ENCODE peak calls at places on chromosome 3, in six cellular contexts. One of them, this sample, is unnamed.

GRCh38 chr3:152270944-152271343 is 2.2 kb downstream of the MBNL1 start:
- DNase-seq in GM12891: no peak
- DNase-seq in uterus: no peak
- DNase-seq in breast epithelium: no peak
- DNase-seq in IMR-90: no peak
- DNase-seq in A549: no peak
- DNase-seq in this sample: peak

GRCh38 chr3:64295594-64295993 is 70.3 kb upstream of the PRICKLE2 start:
- DNase-seq in breast epithelium: no peak
- DNase-seq in A549: peak
- DNase-seq in uterus: peak
- DNase-seq in GM12891: no peak
- DNase-seq in IMR-90: peak
- DNase-seq in this sample: no peak

GRCh38 chr3:195548046-195548445 is 4.9 kb upstream of the PPP1R2 start:
- DNase-seq in GM12891: no peak
- DNase-seq in uterus: no peak
- DNase-seq in A549: no peak
- DNase-seq in IMR-90: no peak
- DNase-seq in breast epithelium: no peak
- DNase-seq in this sample: no peak

GRCh38 chr3:163916596-163917560 is 1161.4 kb downstream of the SI start:
- DNase-seq in uterus: no peak
- DNase-seq in GM12891: no peak
- DNase-seq in A549: peak
- DNase-seq in breast epithelium: no peak
- DNase-seq in IMR-90: no peak
- DNase-seq in this sample: no peak

GRCh38 chr3:151439652-151440125 is 21.2 kb downstream of the IGSF10 start:
- DNase-seq in A549: peak
- DNase-seq in uterus: no peak
- DNase-seq in breast epithelium: no peak
- DNase-seq in IMR-90: peak
- DNase-seq in GM12891: no peak
- DNase-seq in this sample: peak

GRCh38 chr3:88180398-88180999 is 30.7 kb downstream of the C3orf38 start:
- DNase-seq in A549: peak
- DNase-seq in IMR-90: peak
- DNase-seq in uterus: no peak
- DNase-seq in breast epithelium: no peak
- DNase-seq in GM12891: peak
- DNase-seq in this sample: peak

GRCh38 chr3:30188713-30189112 is 417.7 kb upstream of the TGFBR2 start:
- DNase-seq in A549: no peak
- DNase-seq in breast epithelium: peak
- DNase-seq in GM12891: no peak
- DNase-seq in IMR-90: peak
- DNase-seq in uterus: no peak
- DNase-seq in this sample: no peak

GRCh38 chr3:147404000-147404799 is 2.1 kb downstream of the ZIC4 start:
- DNase-seq in A549: no peak
- DNase-seq in uterus: no peak
- DNase-seq in IMR-90: no peak
- DNase-seq in breast epithelium: no peak
- DNase-seq in GM12891: no peak
- DNase-seq in this sample: no peak

GRCh38 chr3:458614-459375 is 262.2 kb downstream of the CHL1 start:
- DNase-seq in uterus: no peak
- DNase-seq in breast epithelium: no peak
- DNase-seq in IMR-90: no peak
- DNase-seq in A549: no peak
- DNase-seq in GM12891: no peak
- DNase-seq in this sample: no peak

GRCh38 chr3:458124-458523 is 261.6 kb downstream of the CHL1 start:
- DNase-seq in uterus: no peak
- DNase-seq in IMR-90: no peak
- DNase-seq in A549: no peak
- DNase-seq in breast epithelium: no peak
- DNase-seq in GM12891: no peak
- DNase-seq in this sample: no peak

GRCh38 chr3:462851-463250 is 266.3 kb downstream of the CHL1 start:
- DNase-seq in IMR-90: no peak
- DNase-seq in GM12891: no peak
- DNase-seq in breast epithelium: no peak
- DNase-seq in uterus: no peak
- DNase-seq in A549: no peak
- DNase-seq in this sample: no peak

GRCh38 chr3:454986-455385 is 258.4 kb downstream of the CHL1 start:
- DNase-seq in breast epithelium: no peak
- DNase-seq in uterus: no peak
- DNase-seq in A549: no peak
- DNase-seq in GM12891: no peak
- DNase-seq in IMR-90: no peak
- DNase-seq in this sample: no peak

GRCh38 chr3:459376-459710 is 262.8 kb downstream of the CHL1 start:
- DNase-seq in GM12891: no peak
- DNase-seq in uterus: no peak
- DNase-seq in A549: no peak
- DNase-seq in IMR-90: no peak
- DNase-seq in breast epithelium: no peak
- DNase-seq in this sample: no peak
- TF ChIP-seq POLR2A in GM12891: no peak
- TF ChIP-seq POLR2A in uterus: no peak
- TF ChIP-seq POLR2A in A549: no peak
- TF ChIP-seq POLR2A in IMR-90: no peak
- TF ChIP-seq POLR2A in breast epithelium: no peak
- TF ChIP-seq POLR2A in this sample: no peak

GRCh38 chr3:42013652-42014442 is 51.9 kb upstream of the ULK4 start:
- DNase-seq in uterus: peak
- DNase-seq in breast epithelium: no peak
- DNase-seq in GM12891: peak
- DNase-seq in IMR-90: no peak
- DNase-seq in A549: no peak
- DNase-seq in this sample: peak
- TF ChIP-seq POLR2A in uterus: peak
- TF ChIP-seq POLR2A in breast epithelium: no peak
- TF ChIP-seq POLR2A in GM12891: no peak
- TF ChIP-seq POLR2A in IMR-90: no peak
- TF ChIP-seq POLR2A in A549: no peak
- TF ChIP-seq POLR2A in this sample: no peak

GRCh38 chr3:12584091-12584490 is 27.2 kb downstream of the MKRN2 start:
- DNase-seq in uterus: no peak
- DNase-seq in IMR-90: no peak
- DNase-seq in A549: no peak
- DNase-seq in GM12891: no peak
- DNase-seq in breast epithelium: no peak
- DNase-seq in this sample: no peak
- TF ChIP-seq POLR2A in uterus: no peak
- TF ChIP-seq POLR2A in IMR-90: no peak
- TF ChIP-seq POLR2A in A549: no peak
- TF ChIP-seq POLR2A in GM12891: no peak
- TF ChIP-seq POLR2A in breast epithelium: no peak
- TF ChIP-seq POLR2A in this sample: no peak

DNA sequence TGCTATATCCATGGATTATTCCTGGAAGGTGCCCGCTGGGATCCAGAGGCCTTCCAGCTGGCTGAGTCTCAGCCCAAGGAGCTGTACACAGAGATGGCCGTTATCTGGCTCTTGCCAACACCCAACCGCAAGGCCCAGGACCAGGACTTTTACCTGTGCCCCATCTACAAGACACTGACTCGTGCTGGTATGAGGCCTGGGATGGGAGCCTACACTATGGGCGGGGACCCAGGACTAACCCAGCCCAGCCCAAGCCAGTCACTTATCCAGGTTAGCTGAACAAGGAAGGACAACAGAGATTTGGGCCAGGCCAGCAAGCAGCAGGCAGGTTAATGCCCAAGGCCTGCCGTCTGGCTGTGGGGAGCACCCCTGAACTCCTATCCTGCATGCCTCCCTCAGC is 45.3 kb downstream of the SEMA3G start:
- DNase-seq in IMR-90: no peak
- DNase-seq in uterus: no peak
- DNase-seq in breast epithelium: no peak
- DNase-seq in A549: no peak
- DNase-seq in GM12891: no peak
- DNase-seq in this sample: no peak
- TF ChIP-seq POLR2A in IMR-90: no peak
- TF ChIP-seq POLR2A in uterus: no peak
- TF ChIP-seq POLR2A in breast epithelium: no peak
- TF ChIP-seq POLR2A in A549: no peak
- TF ChIP-seq POLR2A in GM12891: no peak
- TF ChIP-seq POLR2A in this sample: no peak

DNA sequence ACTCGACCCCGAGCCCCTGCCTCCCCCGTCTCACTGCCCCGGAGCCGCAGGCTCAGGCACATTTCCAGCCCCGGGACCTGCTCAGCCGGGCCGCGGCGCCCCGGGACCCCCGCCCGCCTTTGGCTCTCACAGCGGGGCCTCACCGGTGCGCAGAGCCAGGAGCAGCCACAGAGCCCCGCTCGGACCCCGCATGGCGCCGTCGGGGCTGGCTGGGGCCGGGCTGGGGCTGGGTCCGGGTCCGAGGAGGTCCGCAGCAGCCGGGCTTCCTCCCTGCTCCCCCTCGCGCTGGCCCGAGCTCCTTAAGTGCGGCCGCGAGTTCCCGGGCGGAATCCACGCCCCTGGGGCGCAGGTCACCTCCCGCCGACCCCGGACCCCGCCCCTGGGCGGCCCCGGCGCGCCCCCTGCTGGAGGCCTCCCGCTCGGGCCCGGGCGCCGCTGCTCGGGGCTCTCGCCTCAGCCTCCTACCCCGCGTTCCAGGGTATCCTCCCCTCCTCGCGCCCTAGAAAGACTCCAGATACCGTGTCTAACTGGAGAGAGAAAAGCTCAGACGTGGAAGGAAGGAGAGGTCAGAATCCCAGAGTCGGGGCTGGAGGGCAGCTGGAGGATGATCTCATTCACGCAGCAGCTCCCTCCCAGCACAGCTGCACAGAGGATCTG is at the start of gene MELTF:
- DNase-seq in uterus: peak
- DNase-seq in breast epithelium: no peak
- DNase-seq in GM12891: peak
- DNase-seq in IMR-90: peak
- DNase-seq in A549: peak
- DNase-seq in this sample: peak
- TF ChIP-seq POLR2A in uterus: no peak
- TF ChIP-seq POLR2A in breast epithelium: no peak
- TF ChIP-seq POLR2A in GM12891: peak
- TF ChIP-seq POLR2A in IMR-90: no peak
- TF ChIP-seq POLR2A in A549: peak
- TF ChIP-seq POLR2A in this sample: no peak

DNA sequence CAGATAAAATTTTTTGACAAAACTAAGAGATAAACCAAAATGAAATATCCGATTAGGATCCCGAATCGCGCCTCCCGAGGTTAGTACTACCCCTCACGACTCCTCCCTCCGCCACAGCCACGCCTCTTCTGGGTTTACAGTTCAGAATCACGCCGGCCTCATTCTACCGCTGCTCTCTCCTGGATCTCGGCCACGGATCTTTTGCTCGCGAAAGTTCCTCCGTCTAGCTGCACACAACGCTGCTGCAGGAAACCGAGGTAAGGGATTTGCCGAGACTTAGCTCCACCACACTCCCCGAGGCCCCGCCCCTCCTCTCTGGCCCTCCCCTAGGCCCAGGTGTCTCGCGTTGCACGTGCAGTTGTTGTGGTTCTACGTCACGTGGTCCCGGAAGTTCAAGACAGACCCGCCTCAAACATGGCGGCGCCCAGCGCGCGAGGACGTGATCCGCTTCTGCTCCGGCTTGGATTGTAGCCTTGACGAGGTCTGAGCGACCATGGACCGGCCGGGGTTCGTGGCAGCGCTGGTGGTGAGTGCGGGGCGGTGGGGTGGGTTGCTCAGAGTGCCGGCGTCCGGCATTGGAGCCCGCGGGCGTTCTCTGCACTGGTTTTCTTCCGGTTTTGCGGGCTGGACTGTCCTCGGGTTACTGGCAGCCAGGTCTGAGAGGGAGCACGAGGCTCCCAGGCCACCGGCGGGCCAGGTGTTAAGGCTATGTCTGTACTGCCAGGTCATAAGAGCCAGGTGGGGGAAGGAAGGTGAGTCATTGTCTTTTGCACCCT is at the start of gene SLC25A26:
- DNase-seq in breast epithelium: peak
- DNase-seq in A549: peak
- DNase-seq in IMR-90: peak
- DNase-seq in uterus: peak
- DNase-seq in GM12891: peak
- DNase-seq in this sample: peak
- TF ChIP-seq POLR2A in breast epithelium: no peak
- TF ChIP-seq POLR2A in A549: peak
- TF ChIP-seq POLR2A in IMR-90: peak
- TF ChIP-seq POLR2A in uterus: peak
- TF ChIP-seq POLR2A in GM12891: peak
- TF ChIP-seq POLR2A in this sample: peak

DNA sequence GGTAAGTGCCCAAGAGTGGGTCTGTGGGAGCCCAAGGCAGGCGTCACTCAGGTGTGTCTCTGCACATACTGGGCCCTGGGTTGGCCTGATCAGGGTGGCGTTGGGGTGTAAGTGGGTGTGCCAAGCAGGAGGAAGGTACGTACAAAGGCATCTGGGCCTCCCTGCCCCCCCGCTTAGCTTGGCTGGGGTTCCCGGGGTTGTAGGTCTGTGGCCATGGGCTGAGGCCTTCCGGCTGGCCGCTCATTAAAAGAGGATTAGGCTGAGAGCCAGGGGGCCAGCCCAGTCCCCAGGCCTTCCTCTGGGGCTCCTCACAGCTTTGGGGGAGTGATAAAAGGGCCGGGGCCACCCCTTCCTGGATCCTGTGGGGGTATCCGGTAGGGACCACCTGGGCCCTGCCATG is 13.3 kb downstream of the SEMA3F start:
- DNase-seq in IMR-90: no peak
- DNase-seq in uterus: no peak
- DNase-seq in GM12891: no peak
- DNase-seq in A549: no peak
- DNase-seq in breast epithelium: no peak
- DNase-seq in this sample: no peak
- TF ChIP-seq POLR2A in IMR-90: no peak
- TF ChIP-seq POLR2A in uterus: no peak
- TF ChIP-seq POLR2A in GM12891: no peak
- TF ChIP-seq POLR2A in A549: no peak
- TF ChIP-seq POLR2A in breast epithelium: no peak
- TF ChIP-seq POLR2A in this sample: no peak

GRCh38 chr3:42502429-42503250 is at the start of gene VIPR1:
- DNase-seq in GM12891: peak
- DNase-seq in IMR-90: no peak
- DNase-seq in uterus: peak
- DNase-seq in A549: peak
- DNase-seq in breast epithelium: peak
- DNase-seq in this sample: peak
- TF ChIP-seq POLR2A in GM12891: no peak
- TF ChIP-seq POLR2A in IMR-90: no peak
- TF ChIP-seq POLR2A in uterus: peak
- TF ChIP-seq POLR2A in A549: no peak
- TF ChIP-seq POLR2A in breast epithelium: no peak
- TF ChIP-seq POLR2A in this sample: no peak